ENCODE peak calls at places on chromosomes 6 and 20, in four cellular contexts. L is left cardiac atrium, G is kidney tubule cell, B is type B pancreatic cell. M is an unnamed sample.

GRCh38 chr6:148055410-148055809 is 287.2 kb upstream of the SASH1 start:
- DNase-seq in L (no peak), G (no peak), B (no peak), M (no peak)

GRCh38 chr6:106100755-106101154 is 14.6 kb downstream of the PRDM1 start:
- DNase-seq in L (no peak), G (no peak), B (no peak), M (no peak)

GRCh38 chr20:34644345-34644744 is 32.5 kb downstream of the PIGU start:
- DNase-seq in L (no peak), G (no peak), B (no peak), M (no peak)

GRCh38 chr6:28010526-28010925 is 53.5 kb downstream of the OR2B6 start:
- DNase-seq in L (no peak), G (no peak), B (no peak), M (no peak)

GRCh38 chr6:16420715-16421461 is 182.5 kb downstream of the GMPR start:
- DNase-seq in L (no peak), G (peak), B (no peak), M (peak)

GRCh38 chr6:40247516-40248115 is 313.4 kb upstream of the MOCS1 start:
- DNase-seq in L (no peak), G (no peak), B (no peak), M (no peak)

GRCh38 chr20:1894951-1895673 is at the start of gene SIRPA:
- DNase-seq in L (peak), G (peak), B (no peak), M (peak)

GRCh38 chr20:23007462-23007861 is 27.6 kb upstream of the SSTR4 start:
- DNase-seq in L (no peak), G (no peak), B (no peak), M (no peak)

GRCh38 chr20:53030061-53030460 is 57.9 kb downstream of the TSHZ2 start:
- DNase-seq in L (no peak), G (no peak), B (no peak), M (no peak)

GRCh38 chr6:71406871-71407860 is 118.6 kb downstream of the OGFRL1 start:
- DNase-seq in L (no peak), G (peak), B (no peak), M (peak)

GRCh38 chr20:55693646-55694045 is 311.7 kb downstream of the CBLN4 start:
- DNase-seq in L (no peak), G (no peak), B (no peak), M (no peak)

GRCh38 chr6:134908906-134909516 is 40.9 kb downstream of the ALDH8A1 start:
- DNase-seq in L (peak), G (peak), B (no peak), M (peak)

M was measured in PC-3.